ENCODE peak calls at places on chromosome 17, in six cellular contexts. T is colonic mucosa, D is A549, H is dorsolateral prefrontal cortex, W is mammary epithelial cell, K is foreskin fibroblast. U is an unnamed sample.

GRCh38 chr17:44207319-44207718 is 7.6 kb upstream of the ATXN7L3 start:
- DNase-seq in T (no peak), D (no peak), H (no peak), W (no peak), K (no peak), U (no peak)

GRCh38 chr17:41333098-41333497 is 17.5 kb downstream of the KRT33A start:
- DNase-seq in T (no peak), D (no peak), H (no peak), W (no peak), K (no peak), U (no peak)

GRCh38 chr17:73340093-73340596 is 28.3 kb upstream of the CDC42EP4 start:
- DNase-seq in T (no peak), D (peak), H (no peak), W (peak), K (peak), U (peak)

GRCh38 chr17:79533116-79533515 is 77.7 kb downstream of the RBFOX3 start:
- DNase-seq in T (no peak), D (no peak), H (no peak), W (no peak), K (no peak), U (no peak)

GRCh38 chr17:45130640-45131293 is 1.5 kb downstream of the PLCD3 start:
- DNase-seq in T (peak), D (no peak), H (no peak), W (no peak), K (no peak), U (no peak)

GRCh38 chr17:1004769-1005295 is 7.9 kb downstream of the TIMM22 start:
- DNase-seq in T (peak), D (no peak), H (no peak), W (no peak), K (no peak), U (no peak)

GRCh38 chr17:45787044-45787443 is 2.9 kb downstream of the CRHR1 start:
- DNase-seq in T (no peak), D (no peak), H (no peak), W (peak), K (no peak), U (no peak)

GRCh38 chr17:27473748-27474609 is 17.7 kb downstream of the KSR1 start:
- DNase-seq in T (no peak), D (no peak), H (no peak), W (no peak), K (no peak), U (no peak)

GRCh38 chr17:76241205-76241539 is 879 bp upstream of the RNF157 start:
- DNase-seq in T (no peak), D (no peak), H (no peak), W (no peak), K (peak), U (no peak)

GRCh38 chr17:82836823-82837357 is 2.9 kb downstream of the ZNF750 start:
- DNase-seq in T (no peak), D (no peak), H (no peak), W (no peak), K (peak), U (no peak)

GRCh38 chr17:81512984-81513668 is 527 bp upstream of the ACTG1 start:
- DNase-seq in T (peak), D (peak), H (no peak), W (peak), K (peak), U (peak)

GRCh38 chr17:33534063-33534462 is 241.0 kb upstream of the ASIC2 start:
- DNase-seq in T (no peak), D (no peak), H (no peak), W (no peak), K (no peak), U (no peak)

GRCh38 chr17:8160741-8161221 is 2.0 kb downstream of the VAMP2 start:
- DNase-seq in T (no peak), D (no peak), H (no peak), W (no peak), K (no peak), U (no peak)

GRCh38 chr17:73482251-73482661 is 162.0 kb downstream of the SDK2 start:
- DNase-seq in T (no peak), D (no peak), H (no peak), W (no peak), K (no peak), U (no peak)

GRCh38 chr17:77498056-77498785 is 357.5 kb downstream of the SEC14L1 start:
- DNase-seq in T (no peak), D (no peak), H (peak), W (no peak), K (no peak), U (no peak)

GRCh38 chr17:63645775-63646491 is 23.7 kb downstream of the MAP3K3 start:
- DNase-seq in T (no peak), D (no peak), H (no peak), W (peak), K (no peak), U (peak)

GRCh38 chr17:63113167-63113566 is 147.1 kb downstream of the TANC2 start:
- DNase-seq in T (no peak), D (peak), H (no peak), W (no peak), K (no peak), U (peak)

GRCh38 chr17:32820440-32820839 is 56.5 kb downstream of the MYO1D start:
- DNase-seq in T (no peak), D (no peak), H (no peak), W (no peak), K (no peak), U (no peak)

GRCh38 chr17:40588557-40588956 is 23.3 kb upstream of the CCR7 start:
- DNase-seq in T (no peak), D (no peak), H (no peak), W (no peak), K (no peak), U (no peak)

GRCh38 chr17:51275381-51275780 is 15.0 kb downstream of the UTP18 start:
- DNase-seq in T (no peak), D (no peak), H (no peak), W (no peak), K (peak), U (no peak)

GRCh38 chr17:40318835-40319332 is 9.9 kb downstream of the RARA start:
- DNase-seq in T (peak), D (no peak), H (no peak), W (no peak), K (peak), U (no peak)

GRCh38 chr17:21089145-21089544 is 37.6 kb upstream of the DHRS7B start:
- DNase-seq in T (no peak), D (no peak), H (no peak), W (peak), K (peak), U (no peak)

GRCh38 chr17:62882284-62882683 is 74.2 kb upstream of the MARCHF10 start:
- DNase-seq in T (no peak), D (no peak), H (no peak), W (no peak), K (no peak), U (peak)

GRCh38 chr17:61380217-61380835 is 19.3 kb upstream of the TBX2 start:
- DNase-seq in T (no peak), D (no peak), H (no peak), W (no peak), K (no peak), U (no peak)

GRCh38 chr17:80821546-80821945 is 170.1 kb upstream of the CHMP6 start:
- DNase-seq in T (no peak), D (no peak), H (peak), W (no peak), K (no peak), U (no peak)

GRCh38 chr17:6677158-6677831 is 25.7 kb downstream of the C17orf100 start:
- DNase-seq in T (no peak), D (no peak), H (no peak), W (peak), K (peak), U (no peak)

GRCh38 chr17:12973496-12974318 is 44.1 kb downstream of the ELAC2 start:
- DNase-seq in T (no peak), D (no peak), H (no peak), W (no peak), K (peak), U (no peak)

GRCh38 chr17:44587339-44587738 is 30.1 kb downstream of the FZD2 start:
- DNase-seq in T (no peak), D (peak), H (no peak), W (peak), K (peak), U (peak)

GRCh38 chr17:46977348-46977747 is 1.7 kb downstream of the RPRML start:
- DNase-seq in T (peak), D (peak), H (no peak), W (peak), K (peak), U (peak)

GRCh38 chr17:10125761-10126553 is 72.4 kb downstream of the GAS7 start:
- DNase-seq in T (no peak), D (no peak), H (no peak), W (no peak), K (peak), U (no peak)

GRCh38 chr17:2337152-2337810 is at the start of gene SGSM2:
- DNase-seq in T (peak), D (peak), H (peak), W (no peak), K (peak), U (peak)

GRCh38 chr17:561118-561517 is 153.5 kb downstream of the VPS53 start:
- DNase-seq in T (no peak), D (no peak), H (no peak), W (peak), K (peak), U (no peak)

GRCh38 chr17:33686171-33686570 is 393.1 kb upstream of the ASIC2 start:
- DNase-seq in T (peak), D (peak), H (no peak), W (no peak), K (no peak), U (no peak)

GRCh38 chr17:30256756-30257506 is 21.4 kb upstream of the SLC6A4 start:
- DNase-seq in T (no peak), D (no peak), H (no peak), W (no peak), K (peak), U (no peak)

GRCh38 chr17:17107281-17107680 is 65.0 kb downstream of the MPRIP start:
- DNase-seq in T (no peak), D (no peak), H (no peak), W (no peak), K (no peak), U (no peak)

GRCh38 chr17:17109231-17109630 is 67.0 kb downstream of the MPRIP start:
- DNase-seq in T (peak), D (peak), H (no peak), W (no peak), K (no peak), U (peak)

GRCh38 chr17:17109896-17110295 is 67.6 kb downstream of the MPRIP start:
- DNase-seq in T (peak), D (peak), H (no peak), W (peak), K (no peak), U (peak)

GRCh38 chr17:17107891-17108680 is 65.8 kb downstream of the MPRIP start:
- DNase-seq in T (no peak), D (no peak), H (no peak), W (no peak), K (no peak), U (peak)

GRCh38 chr17:17108681-17109049 is 66.4 kb downstream of the MPRIP start:
- DNase-seq in T (peak), D (peak), H (peak), W (no peak), K (no peak), U (no peak)
- TF ChIP-seq CTCF in T (no peak), D (no peak), H (peak), W (peak), K (no peak), U (no peak)

DNA sequence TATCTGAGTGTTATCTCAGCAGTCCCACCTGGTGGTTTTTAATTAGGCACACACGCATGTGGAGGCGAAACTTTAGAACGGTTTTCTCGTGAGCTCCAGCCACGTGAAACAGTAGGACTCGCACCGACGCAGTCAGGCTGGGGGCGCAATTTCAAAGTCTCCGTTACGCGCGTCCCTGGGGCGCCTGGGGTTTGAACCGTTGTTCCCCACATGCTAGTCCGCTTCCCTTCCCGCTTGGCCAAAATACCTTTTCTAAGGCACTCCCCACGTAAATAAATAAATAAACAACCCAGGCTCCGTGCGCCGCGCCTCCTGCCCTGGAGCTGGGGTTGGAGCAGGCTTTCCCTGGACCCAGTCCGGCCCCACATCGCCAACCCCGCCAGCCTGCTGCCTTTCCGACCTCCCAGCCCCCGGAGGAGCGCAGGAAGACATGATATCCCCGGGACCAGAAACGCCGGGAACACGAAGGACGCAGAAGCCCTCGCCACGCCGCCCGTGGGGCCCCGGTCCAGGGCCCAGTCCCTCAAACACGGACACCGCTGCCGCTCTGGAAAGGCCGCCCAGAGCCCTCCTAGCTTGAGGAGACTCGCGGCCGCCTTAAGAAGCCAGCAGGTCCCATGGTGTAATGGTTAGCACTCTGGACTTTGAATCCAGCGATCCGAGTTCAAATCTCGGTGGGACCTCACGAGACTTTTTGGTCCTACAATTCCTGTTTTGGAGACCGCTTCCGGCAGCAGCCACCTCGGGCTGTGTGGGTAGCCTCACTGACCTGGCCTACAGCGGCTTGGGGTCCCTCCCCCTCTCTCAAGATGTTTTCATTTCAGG is 18.2 kb downstream of the GNGT2 start:
- DNase-seq in T (peak), D (peak), H (peak), W (peak), K (peak), U (peak)
- TF ChIP-seq CTCF in T (no peak), D (peak), H (peak), W (peak), K (peak), U (peak)

DNA sequence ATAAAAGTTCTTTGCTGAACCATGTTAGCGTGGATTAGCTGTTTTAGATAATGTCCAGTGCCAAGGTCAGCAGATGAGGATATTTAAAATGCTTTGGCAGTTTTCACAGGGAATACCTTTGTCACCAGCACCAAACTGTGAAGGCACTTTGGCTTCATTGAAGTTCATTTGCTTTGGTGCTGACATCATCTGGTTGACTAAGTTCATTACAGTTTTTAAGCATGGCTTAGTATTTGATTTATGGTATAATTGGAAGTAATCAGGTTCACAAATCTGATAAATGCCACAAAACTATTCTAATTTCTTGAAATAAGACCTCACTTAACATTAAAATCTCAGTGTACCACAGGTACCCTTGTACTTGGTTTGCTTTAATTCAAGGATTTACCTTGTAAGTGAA is 4.3 kb downstream of the GID4 start:
- DNase-seq in T (no peak), D (peak), H (no peak), W (no peak), K (peak), U (peak)
- TF ChIP-seq CTCF in T (no peak), D (peak), H (peak), W (peak), K (peak), U (peak)

DNA sequence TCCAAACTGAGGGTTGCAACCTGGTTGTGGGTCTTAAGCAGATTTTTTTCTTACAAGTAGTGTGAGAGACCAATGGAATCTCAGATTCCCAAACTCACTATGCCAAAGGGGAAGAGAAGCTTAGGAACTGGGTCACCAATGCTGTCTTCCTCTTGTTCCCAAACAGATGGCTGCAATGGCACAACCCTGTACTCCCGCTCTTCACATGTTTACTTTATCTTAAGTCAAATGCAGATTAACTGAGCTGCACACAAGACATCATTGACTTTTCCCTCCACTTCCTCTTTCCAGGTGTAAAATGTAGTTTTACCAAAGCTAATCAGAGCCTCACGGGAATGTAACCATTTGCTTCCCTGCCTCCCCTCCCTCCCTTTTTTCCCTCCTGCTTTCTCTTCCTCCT is 14.4 kb upstream of the CD300E start:
- DNase-seq in T (no peak), D (no peak), H (no peak), W (no peak), K (no peak), U (no peak)
- TF ChIP-seq CTCF in T (no peak), D (no peak), H (no peak), W (no peak), K (no peak), U (no peak)

U was measured in MCF 10A.